ENCODE peak calls at places on chromosomes 3 and 15, in seven cellular contexts. One of them, this sample, is unnamed.
A peak's percentile ranks its signal among the peaks of the same experiment; 100 is the strongest.

GRCh38 chr3:53844262-53845102 is 1.7 kb downstream of the CHDH start:
- DNase-seq in M059J: no peak
- DNase-seq in NCI-H748 treated with DMSO at 0.1 percent for 48 hours: no peak
- DNase-seq in H54: no peak
- DNase-seq in stimulated activated CD8-positive, alpha-beta memory T cell treated with anti-CD3 and anti-CD28 coated beads, Interleukin-12 subunit alpha, Interleukin-12 subunit beta, amount 100 ng/mL, for 1 hour: no peak
- DNase-seq in NCI-H1417: no peak
- DNase-seq in psoas muscle: no peak
- DNase-seq in this sample: no peak

GRCh38 chr15:66390670-66391069 is 4.0 kb downstream of the MAP2K1 start:
- DNase-seq in M059J: no peak
- DNase-seq in NCI-H748 treated with DMSO at 0.1 percent for 48 hours: no peak
- DNase-seq in H54: no peak
- DNase-seq in stimulated activated CD8-positive, alpha-beta memory T cell treated with anti-CD3 and anti-CD28 coated beads, Interleukin-12 subunit alpha, Interleukin-12 subunit beta, amount 100 ng/mL, for 1 hour: no peak
- DNase-seq in NCI-H1417: no peak
- DNase-seq in psoas muscle: no peak
- DNase-seq in this sample: no peak

GRCh38 chr3:187808466-187809291 is 63.4 kb upstream of the BCL6 start:
- DNase-seq in M059J: no peak
- DNase-seq in NCI-H748 treated with DMSO at 0.1 percent for 48 hours: no peak
- DNase-seq in H54: no peak
- DNase-seq in stimulated activated CD8-positive, alpha-beta memory T cell treated with anti-CD3 and anti-CD28 coated beads, Interleukin-12 subunit alpha, Interleukin-12 subunit beta, amount 100 ng/mL, for 1 hour: no peak
- DNase-seq in NCI-H1417: peak; percentile 75
- DNase-seq in psoas muscle: no peak
- DNase-seq in this sample: no peak

GRCh38 chr3:148882288-148882687 is 17.2 kb downstream of the CPA3 start:
- DNase-seq in M059J: peak; percentile 50
- DNase-seq in NCI-H748 treated with DMSO at 0.1 percent for 48 hours: no peak
- DNase-seq in H54: no peak
- DNase-seq in stimulated activated CD8-positive, alpha-beta memory T cell treated with anti-CD3 and anti-CD28 coated beads, Interleukin-12 subunit alpha, Interleukin-12 subunit beta, amount 100 ng/mL, for 1 hour: no peak
- DNase-seq in NCI-H1417: peak; percentile 68
- DNase-seq in psoas muscle: no peak
- DNase-seq in this sample: no peak

GRCh38 chr3:133256787-133257483 is 142.9 kb upstream of the BFSP2 start:
- DNase-seq in M059J: peak; percentile 47
- DNase-seq in NCI-H748 treated with DMSO at 0.1 percent for 48 hours: no peak
- DNase-seq in H54: no peak
- DNase-seq in stimulated activated CD8-positive, alpha-beta memory T cell treated with anti-CD3 and anti-CD28 coated beads, Interleukin-12 subunit alpha, Interleukin-12 subunit beta, amount 100 ng/mL, for 1 hour: no peak
- DNase-seq in NCI-H1417: no peak
- DNase-seq in psoas muscle: no peak
- DNase-seq in this sample: no peak

GRCh38 chr15:51243774-51244173 is 94.6 kb downstream of the CYP19A1 start:
- DNase-seq in M059J: peak; percentile 32
- DNase-seq in NCI-H748 treated with DMSO at 0.1 percent for 48 hours: no peak
- DNase-seq in H54: no peak
- DNase-seq in stimulated activated CD8-positive, alpha-beta memory T cell treated with anti-CD3 and anti-CD28 coated beads, Interleukin-12 subunit alpha, Interleukin-12 subunit beta, amount 100 ng/mL, for 1 hour: no peak
- DNase-seq in NCI-H1417: no peak
- DNase-seq in psoas muscle: no peak
- DNase-seq in this sample: no peak

GRCh38 chr3:99859855-99860254 is 42.2 kb downstream of the CMSS1 start:
- DNase-seq in M059J: peak; percentile 91
- DNase-seq in NCI-H748 treated with DMSO at 0.1 percent for 48 hours: no peak
- DNase-seq in H54: no peak
- DNase-seq in stimulated activated CD8-positive, alpha-beta memory T cell treated with anti-CD3 and anti-CD28 coated beads, Interleukin-12 subunit alpha, Interleukin-12 subunit beta, amount 100 ng/mL, for 1 hour: no peak
- DNase-seq in NCI-H1417: no peak
- DNase-seq in psoas muscle: no peak
- DNase-seq in this sample: no peak

GRCh38 chr3:130894130-130894872 is 417 bp downstream of the ATP2C1 start:
- DNase-seq in M059J: peak; percentile 49
- DNase-seq in NCI-H748 treated with DMSO at 0.1 percent for 48 hours: no peak
- DNase-seq in H54: peak; percentile 25
- DNase-seq in stimulated activated CD8-positive, alpha-beta memory T cell treated with anti-CD3 and anti-CD28 coated beads, Interleukin-12 subunit alpha, Interleukin-12 subunit beta, amount 100 ng/mL, for 1 hour: peak; percentile 17
- DNase-seq in NCI-H1417: peak; percentile 81
- DNase-seq in psoas muscle: peak; percentile 72
- DNase-seq in this sample: peak; percentile 33

GRCh38 chr3:200747-201146 is 4.2 kb downstream of the CHL1 start:
- DNase-seq in M059J: no peak
- DNase-seq in NCI-H748 treated with DMSO at 0.1 percent for 48 hours: no peak
- DNase-seq in H54: no peak
- DNase-seq in stimulated activated CD8-positive, alpha-beta memory T cell treated with anti-CD3 and anti-CD28 coated beads, Interleukin-12 subunit alpha, Interleukin-12 subunit beta, amount 100 ng/mL, for 1 hour: no peak
- DNase-seq in NCI-H1417: no peak
- DNase-seq in psoas muscle: no peak
- DNase-seq in this sample: no peak

GRCh38 chr3:159679900-159680299 is 308.7 kb upstream of the IL12A start:
- DNase-seq in M059J: no peak
- DNase-seq in NCI-H748 treated with DMSO at 0.1 percent for 48 hours: no peak
- DNase-seq in H54: no peak
- DNase-seq in stimulated activated CD8-positive, alpha-beta memory T cell treated with anti-CD3 and anti-CD28 coated beads, Interleukin-12 subunit alpha, Interleukin-12 subunit beta, amount 100 ng/mL, for 1 hour: no peak
- DNase-seq in NCI-H1417: no peak
- DNase-seq in psoas muscle: no peak
- DNase-seq in this sample: no peak

GRCh38 chr15:34217587-34218225 is 7.1 kb upstream of the EMC4 start:
- DNase-seq in M059J: peak; percentile 92
- DNase-seq in NCI-H748 treated with DMSO at 0.1 percent for 48 hours: no peak
- DNase-seq in H54: no peak
- DNase-seq in stimulated activated CD8-positive, alpha-beta memory T cell treated with anti-CD3 and anti-CD28 coated beads, Interleukin-12 subunit alpha, Interleukin-12 subunit beta, amount 100 ng/mL, for 1 hour: no peak
- DNase-seq in NCI-H1417: no peak
- DNase-seq in psoas muscle: no peak
- DNase-seq in this sample: no peak

GRCh38 chr3:193176690-193177089 is 64.3 kb upstream of the PLAAT1 start:
- DNase-seq in M059J: no peak
- DNase-seq in NCI-H748 treated with DMSO at 0.1 percent for 48 hours: no peak
- DNase-seq in H54: no peak
- DNase-seq in stimulated activated CD8-positive, alpha-beta memory T cell treated with anti-CD3 and anti-CD28 coated beads, Interleukin-12 subunit alpha, Interleukin-12 subunit beta, amount 100 ng/mL, for 1 hour: no peak
- DNase-seq in NCI-H1417: no peak
- DNase-seq in psoas muscle: no peak
- DNase-seq in this sample: no peak

GRCh38 chr15:71333839-71334238 is 218.6 kb downstream of the THSD4 start:
- DNase-seq in M059J: peak; percentile 54
- DNase-seq in NCI-H748 treated with DMSO at 0.1 percent for 48 hours: no peak
- DNase-seq in H54: no peak
- DNase-seq in stimulated activated CD8-positive, alpha-beta memory T cell treated with anti-CD3 and anti-CD28 coated beads, Interleukin-12 subunit alpha, Interleukin-12 subunit beta, amount 100 ng/mL, for 1 hour: no peak
- DNase-seq in NCI-H1417: no peak
- DNase-seq in psoas muscle: no peak
- DNase-seq in this sample: no peak

GRCh38 chr3:89624494-89624893 is 517.1 kb downstream of the EPHA3 start:
- DNase-seq in M059J: no peak
- DNase-seq in NCI-H748 treated with DMSO at 0.1 percent for 48 hours: no peak
- DNase-seq in H54: no peak
- DNase-seq in stimulated activated CD8-positive, alpha-beta memory T cell treated with anti-CD3 and anti-CD28 coated beads, Interleukin-12 subunit alpha, Interleukin-12 subunit beta, amount 100 ng/mL, for 1 hour: no peak
- DNase-seq in NCI-H1417: no peak
- DNase-seq in psoas muscle: no peak
- DNase-seq in this sample: no peak

GRCh38 chr3:100602506-100603444 is 6.6 kb upstream of the ADGRG7 start:
- DNase-seq in M059J: peak; percentile 61
- DNase-seq in NCI-H748 treated with DMSO at 0.1 percent for 48 hours: no peak
- DNase-seq in H54: no peak
- DNase-seq in stimulated activated CD8-positive, alpha-beta memory T cell treated with anti-CD3 and anti-CD28 coated beads, Interleukin-12 subunit alpha, Interleukin-12 subunit beta, amount 100 ng/mL, for 1 hour: no peak
- DNase-seq in NCI-H1417: peak; percentile 54
- DNase-seq in psoas muscle: no peak
- DNase-seq in this sample: no peak

GRCh38 chr3:105965384-105965783 is 96.6 kb upstream of the CBLB start:
- DNase-seq in M059J: no peak
- DNase-seq in NCI-H748 treated with DMSO at 0.1 percent for 48 hours: no peak
- DNase-seq in H54: no peak
- DNase-seq in stimulated activated CD8-positive, alpha-beta memory T cell treated with anti-CD3 and anti-CD28 coated beads, Interleukin-12 subunit alpha, Interleukin-12 subunit beta, amount 100 ng/mL, for 1 hour: no peak
- DNase-seq in NCI-H1417: no peak
- DNase-seq in psoas muscle: no peak
- DNase-seq in this sample: no peak

GRCh38 chr15:91555307-91555706 is 298.2 kb upstream of the SLCO3A1 start:
- DNase-seq in M059J: no peak
- DNase-seq in NCI-H748 treated with DMSO at 0.1 percent for 48 hours: no peak
- DNase-seq in H54: no peak
- DNase-seq in stimulated activated CD8-positive, alpha-beta memory T cell treated with anti-CD3 and anti-CD28 coated beads, Interleukin-12 subunit alpha, Interleukin-12 subunit beta, amount 100 ng/mL, for 1 hour: no peak
- DNase-seq in NCI-H1417: no peak
- DNase-seq in psoas muscle: no peak
- DNase-seq in this sample: no peak

GRCh38 chr3:23620044-23620443 is 185.7 kb upstream of the UBE2E1 start:
- DNase-seq in M059J: no peak
- DNase-seq in NCI-H748 treated with DMSO at 0.1 percent for 48 hours: no peak
- DNase-seq in H54: no peak
- DNase-seq in stimulated activated CD8-positive, alpha-beta memory T cell treated with anti-CD3 and anti-CD28 coated beads, Interleukin-12 subunit alpha, Interleukin-12 subunit beta, amount 100 ng/mL, for 1 hour: no peak
- DNase-seq in NCI-H1417: no peak
- DNase-seq in psoas muscle: no peak
- DNase-seq in this sample: no peak

GRCh38 chr3:108031893-108032292 is 58.9 kb downstream of the CD47 start:
- DNase-seq in M059J: peak; percentile 48
- DNase-seq in NCI-H748 treated with DMSO at 0.1 percent for 48 hours: no peak
- DNase-seq in H54: no peak
- DNase-seq in stimulated activated CD8-positive, alpha-beta memory T cell treated with anti-CD3 and anti-CD28 coated beads, Interleukin-12 subunit alpha, Interleukin-12 subunit beta, amount 100 ng/mL, for 1 hour: no peak
- DNase-seq in NCI-H1417: no peak
- DNase-seq in psoas muscle: no peak
- DNase-seq in this sample: no peak

GRCh38 chr3:185851046-185851445 is 26.2 kb upstream of the IGF2BP2 start:
- DNase-seq in M059J: peak; percentile 46
- DNase-seq in NCI-H748 treated with DMSO at 0.1 percent for 48 hours: no peak
- DNase-seq in H54: no peak
- DNase-seq in stimulated activated CD8-positive, alpha-beta memory T cell treated with anti-CD3 and anti-CD28 coated beads, Interleukin-12 subunit alpha, Interleukin-12 subunit beta, amount 100 ng/mL, for 1 hour: no peak
- DNase-seq in NCI-H1417: no peak
- DNase-seq in psoas muscle: no peak
- DNase-seq in this sample: no peak

GRCh38 chr3:130699765-130700164 is 46.9 kb downstream of the PIK3R4 start:
- DNase-seq in M059J: peak; percentile 28
- DNase-seq in NCI-H748 treated with DMSO at 0.1 percent for 48 hours: no peak
- DNase-seq in H54: peak; percentile 3
- DNase-seq in stimulated activated CD8-positive, alpha-beta memory T cell treated with anti-CD3 and anti-CD28 coated beads, Interleukin-12 subunit alpha, Interleukin-12 subunit beta, amount 100 ng/mL, for 1 hour: no peak
- DNase-seq in NCI-H1417: peak; percentile 32
- DNase-seq in psoas muscle: no peak
- DNase-seq in this sample: no peak

GRCh38 chr3:133945696-133946095 is 50.0 kb upstream of the RAB6B start:
- DNase-seq in M059J: peak; percentile 71
- DNase-seq in NCI-H748 treated with DMSO at 0.1 percent for 48 hours: no peak
- DNase-seq in H54: no peak
- DNase-seq in stimulated activated CD8-positive, alpha-beta memory T cell treated with anti-CD3 and anti-CD28 coated beads, Interleukin-12 subunit alpha, Interleukin-12 subunit beta, amount 100 ng/mL, for 1 hour: no peak
- DNase-seq in NCI-H1417: no peak
- DNase-seq in psoas muscle: no peak
- DNase-seq in this sample: no peak

GRCh38 chr3:35929158-35929557 is 289.8 kb downstream of the ARPP21 start:
- DNase-seq in M059J: peak; percentile 62
- DNase-seq in NCI-H748 treated with DMSO at 0.1 percent for 48 hours: no peak
- DNase-seq in H54: no peak
- DNase-seq in stimulated activated CD8-positive, alpha-beta memory T cell treated with anti-CD3 and anti-CD28 coated beads, Interleukin-12 subunit alpha, Interleukin-12 subunit beta, amount 100 ng/mL, for 1 hour: no peak
- DNase-seq in NCI-H1417: no peak
- DNase-seq in psoas muscle: no peak
- DNase-seq in this sample: no peak

GRCh38 chr3:74067296-74067695 is 442.6 kb upstream of the PDZRN3 start:
- DNase-seq in M059J: peak; percentile 0
- DNase-seq in NCI-H748 treated with DMSO at 0.1 percent for 48 hours: peak; percentile 5
- DNase-seq in H54: no peak
- DNase-seq in stimulated activated CD8-positive, alpha-beta memory T cell treated with anti-CD3 and anti-CD28 coated beads, Interleukin-12 subunit alpha, Interleukin-12 subunit beta, amount 100 ng/mL, for 1 hour: no peak
- DNase-seq in NCI-H1417: peak; percentile 75
- DNase-seq in psoas muscle: no peak
- DNase-seq in this sample: no peak

GRCh38 chr15:67543348-67543718 is 830 bp downstream of the MAP2K5 start:
- DNase-seq in M059J: peak; percentile 38
- DNase-seq in NCI-H748 treated with DMSO at 0.1 percent for 48 hours: no peak
- DNase-seq in H54: no peak
- DNase-seq in stimulated activated CD8-positive, alpha-beta memory T cell treated with anti-CD3 and anti-CD28 coated beads, Interleukin-12 subunit alpha, Interleukin-12 subunit beta, amount 100 ng/mL, for 1 hour: no peak
- DNase-seq in NCI-H1417: peak; percentile 60
- DNase-seq in psoas muscle: peak; percentile 57
- DNase-seq in this sample: no peak

GRCh38 chr3:96814581-96815567 is at the start of gene EPHA6:
- DNase-seq in M059J: no peak
- DNase-seq in NCI-H748 treated with DMSO at 0.1 percent for 48 hours: no peak
- DNase-seq in H54: no peak
- DNase-seq in stimulated activated CD8-positive, alpha-beta memory T cell treated with anti-CD3 and anti-CD28 coated beads, Interleukin-12 subunit alpha, Interleukin-12 subunit beta, amount 100 ng/mL, for 1 hour: no peak
- DNase-seq in NCI-H1417: no peak
- DNase-seq in psoas muscle: peak; percentile 58
- DNase-seq in this sample: no peak

GRCh38 chr3:16888785-16889607 is 4.2 kb downstream of the PLCL2 start:
- DNase-seq in M059J: peak; percentile 70
- DNase-seq in NCI-H748 treated with DMSO at 0.1 percent for 48 hours: no peak
- DNase-seq in H54: no peak
- DNase-seq in stimulated activated CD8-positive, alpha-beta memory T cell treated with anti-CD3 and anti-CD28 coated beads, Interleukin-12 subunit alpha, Interleukin-12 subunit beta, amount 100 ng/mL, for 1 hour: no peak
- DNase-seq in NCI-H1417: no peak
- DNase-seq in psoas muscle: no peak
- DNase-seq in this sample: no peak

GRCh38 chr3:100463002-100463401 is 29.4 kb upstream of the TMEM45A start:
- DNase-seq in M059J: peak; percentile 82
- DNase-seq in NCI-H748 treated with DMSO at 0.1 percent for 48 hours: peak; percentile 31
- DNase-seq in H54: peak; percentile 37
- DNase-seq in stimulated activated CD8-positive, alpha-beta memory T cell treated with anti-CD3 and anti-CD28 coated beads, Interleukin-12 subunit alpha, Interleukin-12 subunit beta, amount 100 ng/mL, for 1 hour: no peak
- DNase-seq in NCI-H1417: peak; percentile 77
- DNase-seq in psoas muscle: no peak
- DNase-seq in this sample: no peak

GRCh38 chr3:4722103-4722502 is 229.0 kb downstream of the ITPR1 start:
- DNase-seq in M059J: peak; percentile 80
- DNase-seq in NCI-H748 treated with DMSO at 0.1 percent for 48 hours: peak; percentile 51
- DNase-seq in H54: peak; percentile 44
- DNase-seq in stimulated activated CD8-positive, alpha-beta memory T cell treated with anti-CD3 and anti-CD28 coated beads, Interleukin-12 subunit alpha, Interleukin-12 subunit beta, amount 100 ng/mL, for 1 hour: no peak
- DNase-seq in NCI-H1417: peak; percentile 69
- DNase-seq in psoas muscle: peak; percentile 72
- DNase-seq in this sample: no peak

GRCh38 chr3:176919836-176920760 is 277.2 kb downstream of the TBL1XR1 start:
- DNase-seq in M059J: peak; percentile 64
- DNase-seq in NCI-H748 treated with DMSO at 0.1 percent for 48 hours: peak; percentile 71
- DNase-seq in H54: no peak
- DNase-seq in stimulated activated CD8-positive, alpha-beta memory T cell treated with anti-CD3 and anti-CD28 coated beads, Interleukin-12 subunit alpha, Interleukin-12 subunit beta, amount 100 ng/mL, for 1 hour: no peak
- DNase-seq in NCI-H1417: peak; percentile 94
- DNase-seq in psoas muscle: no peak
- DNase-seq in this sample: no peak

GRCh38 chr3:45777753-45778386 is 18.5 kb downstream of the SLC6A20 start:
- DNase-seq in M059J: no peak
- DNase-seq in NCI-H748 treated with DMSO at 0.1 percent for 48 hours: no peak
- DNase-seq in H54: no peak
- DNase-seq in stimulated activated CD8-positive, alpha-beta memory T cell treated with anti-CD3 and anti-CD28 coated beads, Interleukin-12 subunit alpha, Interleukin-12 subunit beta, amount 100 ng/mL, for 1 hour: no peak
- DNase-seq in NCI-H1417: no peak
- DNase-seq in psoas muscle: no peak
- DNase-seq in this sample: no peak

GRCh38 chr3:194166682-194167479 is 30.9 kb downstream of the HES1 start:
- DNase-seq in M059J: no peak
- DNase-seq in NCI-H748 treated with DMSO at 0.1 percent for 48 hours: no peak
- DNase-seq in H54: no peak
- DNase-seq in stimulated activated CD8-positive, alpha-beta memory T cell treated with anti-CD3 and anti-CD28 coated beads, Interleukin-12 subunit alpha, Interleukin-12 subunit beta, amount 100 ng/mL, for 1 hour: no peak
- DNase-seq in NCI-H1417: no peak
- DNase-seq in psoas muscle: no peak
- DNase-seq in this sample: no peak

GRCh38 chr3:3800076-3800448 is 831 bp downstream of the LRRN1 start:
- DNase-seq in M059J: no peak
- DNase-seq in NCI-H748 treated with DMSO at 0.1 percent for 48 hours: no peak
- DNase-seq in H54: no peak
- DNase-seq in stimulated activated CD8-positive, alpha-beta memory T cell treated with anti-CD3 and anti-CD28 coated beads, Interleukin-12 subunit alpha, Interleukin-12 subunit beta, amount 100 ng/mL, for 1 hour: no peak
- DNase-seq in NCI-H1417: peak; percentile 59
- DNase-seq in psoas muscle: peak; percentile 60
- DNase-seq in this sample: peak; percentile 23

GRCh38 chr3:152849996-152850578 is 15.2 kb downstream of the P2RY1 start:
- DNase-seq in M059J: no peak
- DNase-seq in NCI-H748 treated with DMSO at 0.1 percent for 48 hours: no peak
- DNase-seq in H54: no peak
- DNase-seq in stimulated activated CD8-positive, alpha-beta memory T cell treated with anti-CD3 and anti-CD28 coated beads, Interleukin-12 subunit alpha, Interleukin-12 subunit beta, amount 100 ng/mL, for 1 hour: no peak
- DNase-seq in NCI-H1417: no peak
- DNase-seq in psoas muscle: no peak
- DNase-seq in this sample: no peak

GRCh38 chr15:41153733-41154132 is 37.7 kb upstream of the INO80 start:
- DNase-seq in M059J: no peak
- DNase-seq in NCI-H748 treated with DMSO at 0.1 percent for 48 hours: no peak
- DNase-seq in H54: no peak
- DNase-seq in stimulated activated CD8-positive, alpha-beta memory T cell treated with anti-CD3 and anti-CD28 coated beads, Interleukin-12 subunit alpha, Interleukin-12 subunit beta, amount 100 ng/mL, for 1 hour: no peak
- DNase-seq in NCI-H1417: no peak
- DNase-seq in psoas muscle: no peak
- DNase-seq in this sample: no peak

GRCh38 chr3:14208977-14209394 is 30.4 kb downstream of the LSM3 start:
- DNase-seq in M059J: no peak
- DNase-seq in NCI-H748 treated with DMSO at 0.1 percent for 48 hours: no peak
- DNase-seq in H54: no peak
- DNase-seq in stimulated activated CD8-positive, alpha-beta memory T cell treated with anti-CD3 and anti-CD28 coated beads, Interleukin-12 subunit alpha, Interleukin-12 subunit beta, amount 100 ng/mL, for 1 hour: no peak
- DNase-seq in NCI-H1417: no peak
- DNase-seq in psoas muscle: no peak
- DNase-seq in this sample: no peak

GRCh38 chr3:194169595-194169994 is 33.6 kb downstream of the HES1 start:
- DNase-seq in M059J: no peak
- DNase-seq in NCI-H748 treated with DMSO at 0.1 percent for 48 hours: no peak
- DNase-seq in H54: no peak
- DNase-seq in stimulated activated CD8-positive, alpha-beta memory T cell treated with anti-CD3 and anti-CD28 coated beads, Interleukin-12 subunit alpha, Interleukin-12 subunit beta, amount 100 ng/mL, for 1 hour: no peak
- DNase-seq in NCI-H1417: no peak
- DNase-seq in psoas muscle: no peak
- DNase-seq in this sample: no peak

GRCh38 chr3:154786724-154787123 is 293.4 kb upstream of the MME start:
- DNase-seq in M059J: peak; percentile 11
- DNase-seq in NCI-H748 treated with DMSO at 0.1 percent for 48 hours: no peak
- DNase-seq in H54: no peak
- DNase-seq in stimulated activated CD8-positive, alpha-beta memory T cell treated with anti-CD3 and anti-CD28 coated beads, Interleukin-12 subunit alpha, Interleukin-12 subunit beta, amount 100 ng/mL, for 1 hour: no peak
- DNase-seq in NCI-H1417: no peak
- DNase-seq in psoas muscle: no peak
- DNase-seq in this sample: no peak

This sample was measured in hippocampal formation.